ENCODE peak calls at places on chromosome 13, in nine cellular contexts. One of them, this sample, is unnamed.

GRCh38 chr13:61413572-61413971 is 2.1 kb downstream of the PCDH20 start:
- DNase-seq in HFF-Myc: no peak
- DNase-seq in A549: no peak
- DNase-seq in cardiac fibroblast: no peak
- DNase-seq in astrocyte of the cerebellum: no peak
- DNase-seq in AG04450: no peak
- DNase-seq in HFFc6: no peak
- DNase-seq in tibial artery: no peak
- DNase-seq in pancreas: no peak
- DNase-seq in this sample: no peak

GRCh38 chr13:88649855-88650254 is 978.7 kb downstream of the SLITRK5 start:
- DNase-seq in HFF-Myc: no peak
- DNase-seq in A549: no peak
- DNase-seq in cardiac fibroblast: no peak
- DNase-seq in astrocyte of the cerebellum: no peak
- DNase-seq in AG04450: no peak
- DNase-seq in HFFc6: no peak
- DNase-seq in tibial artery: no peak
- DNase-seq in pancreas: no peak
- DNase-seq in this sample: no peak

GRCh38 chr13:32381539-32381938 is 46.4 kb downstream of the N4BP2L1 start:
- DNase-seq in HFF-Myc: peak
- DNase-seq in A549: peak
- DNase-seq in cardiac fibroblast: peak
- DNase-seq in astrocyte of the cerebellum: peak
- DNase-seq in AG04450: no peak
- DNase-seq in HFFc6: peak
- DNase-seq in tibial artery: no peak
- DNase-seq in pancreas: no peak
- DNase-seq in this sample: peak

GRCh38 chr13:45949161-45949560 is 97.6 kb upstream of the SIAH3 start:
- DNase-seq in HFF-Myc: no peak
- DNase-seq in A549: no peak
- DNase-seq in cardiac fibroblast: no peak
- DNase-seq in astrocyte of the cerebellum: peak
- DNase-seq in AG04450: no peak
- DNase-seq in HFFc6: no peak
- DNase-seq in tibial artery: no peak
- DNase-seq in pancreas: no peak
- DNase-seq in this sample: no peak

GRCh38 chr13:21638319-21639282 is 32.3 kb upstream of the FGF9 start:
- DNase-seq in HFF-Myc: no peak
- DNase-seq in A549: peak
- DNase-seq in cardiac fibroblast: peak
- DNase-seq in astrocyte of the cerebellum: no peak
- DNase-seq in AG04450: no peak
- DNase-seq in HFFc6: peak
- DNase-seq in tibial artery: no peak
- DNase-seq in pancreas: no peak
- DNase-seq in this sample: peak

GRCh38 chr13:99371956-99372355 is 64.8 kb upstream of the GPR183 start:
- DNase-seq in HFF-Myc: no peak
- DNase-seq in A549: no peak
- DNase-seq in cardiac fibroblast: no peak
- DNase-seq in astrocyte of the cerebellum: no peak
- DNase-seq in AG04450: no peak
- DNase-seq in HFFc6: no peak
- DNase-seq in tibial artery: no peak
- DNase-seq in pancreas: no peak
- DNase-seq in this sample: no peak

GRCh38 chr13:20159646-20160345 is 1.1 kb downstream of the GJA3 start:
- DNase-seq in HFF-Myc: no peak
- DNase-seq in A549: no peak
- DNase-seq in cardiac fibroblast: peak
- DNase-seq in astrocyte of the cerebellum: no peak
- DNase-seq in AG04450: no peak
- DNase-seq in HFFc6: no peak
- DNase-seq in tibial artery: no peak
- DNase-seq in pancreas: no peak
- DNase-seq in this sample: no peak

GRCh38 chr13:97568850-97569249 is 134.9 kb downstream of the RAP2A start:
- DNase-seq in HFF-Myc: no peak
- DNase-seq in A549: no peak
- DNase-seq in cardiac fibroblast: no peak
- DNase-seq in astrocyte of the cerebellum: no peak
- DNase-seq in AG04450: no peak
- DNase-seq in HFFc6: no peak
- DNase-seq in tibial artery: no peak
- DNase-seq in pancreas: peak
- DNase-seq in this sample: no peak

GRCh38 chr13:30976041-30976440 is 43.6 kb downstream of the TEX26 start:
- DNase-seq in HFF-Myc: no peak
- DNase-seq in A549: no peak
- DNase-seq in cardiac fibroblast: no peak
- DNase-seq in astrocyte of the cerebellum: no peak
- DNase-seq in AG04450: no peak
- DNase-seq in HFFc6: no peak
- DNase-seq in tibial artery: no peak
- DNase-seq in pancreas: no peak
- DNase-seq in this sample: no peak

GRCh38 chr13:44726777-44727176 is 150.6 kb upstream of the TSC22D1 start:
- DNase-seq in HFF-Myc: no peak
- DNase-seq in A549: no peak
- DNase-seq in cardiac fibroblast: no peak
- DNase-seq in astrocyte of the cerebellum: no peak
- DNase-seq in AG04450: no peak
- DNase-seq in HFFc6: no peak
- DNase-seq in tibial artery: no peak
- DNase-seq in pancreas: no peak
- DNase-seq in this sample: no peak

GRCh38 chr13:80132741-80133601 is 208.0 kb downstream of the SPRY2 start:
- DNase-seq in HFF-Myc: no peak
- DNase-seq in A549: peak
- DNase-seq in cardiac fibroblast: peak
- DNase-seq in astrocyte of the cerebellum: no peak
- DNase-seq in AG04450: no peak
- DNase-seq in HFFc6: peak
- DNase-seq in tibial artery: peak
- DNase-seq in pancreas: peak
- DNase-seq in this sample: no peak

GRCh38 chr13:89763011-89763410 is 1584.5 kb upstream of the MIR17HG start:
- DNase-seq in HFF-Myc: no peak
- DNase-seq in A549: no peak
- DNase-seq in cardiac fibroblast: no peak
- DNase-seq in astrocyte of the cerebellum: no peak
- DNase-seq in AG04450: no peak
- DNase-seq in HFFc6: no peak
- DNase-seq in tibial artery: no peak
- DNase-seq in pancreas: no peak
- DNase-seq in this sample: no peak

GRCh38 chr13:51284339-51284738 is 55.2 kb upstream of the SERPINE3 start:
- DNase-seq in HFF-Myc: no peak
- DNase-seq in A549: no peak
- DNase-seq in cardiac fibroblast: no peak
- DNase-seq in astrocyte of the cerebellum: no peak
- DNase-seq in AG04450: no peak
- DNase-seq in HFFc6: no peak
- DNase-seq in tibial artery: no peak
- DNase-seq in pancreas: no peak
- DNase-seq in this sample: no peak

GRCh38 chr13:42708391-42708790 is 73.0 kb upstream of the FAM216B start:
- DNase-seq in HFF-Myc: no peak
- DNase-seq in A549: no peak
- DNase-seq in cardiac fibroblast: no peak
- DNase-seq in astrocyte of the cerebellum: no peak
- DNase-seq in AG04450: no peak
- DNase-seq in HFFc6: no peak
- DNase-seq in tibial artery: no peak
- DNase-seq in pancreas: no peak
- DNase-seq in this sample: no peak

GRCh38 chr13:32408296-32408998 is 19.5 kb downstream of the N4BP2L1 start:
- DNase-seq in HFF-Myc: no peak
- DNase-seq in A549: no peak
- DNase-seq in cardiac fibroblast: no peak
- DNase-seq in astrocyte of the cerebellum: no peak
- DNase-seq in AG04450: no peak
- DNase-seq in HFFc6: no peak
- DNase-seq in tibial artery: no peak
- DNase-seq in pancreas: no peak
- DNase-seq in this sample: no peak

GRCh38 chr13:67443901-67444300 is 213.8 kb upstream of the PCDH9 start:
- DNase-seq in HFF-Myc: no peak
- DNase-seq in A549: no peak
- DNase-seq in cardiac fibroblast: no peak
- DNase-seq in astrocyte of the cerebellum: no peak
- DNase-seq in AG04450: no peak
- DNase-seq in HFFc6: no peak
- DNase-seq in tibial artery: no peak
- DNase-seq in pancreas: no peak
- DNase-seq in this sample: no peak

GRCh38 chr13:79463604-79464003 is 17.4 kb upstream of the NDFIP2 start:
- DNase-seq in HFF-Myc: no peak
- DNase-seq in A549: no peak
- DNase-seq in cardiac fibroblast: no peak
- DNase-seq in astrocyte of the cerebellum: no peak
- DNase-seq in AG04450: no peak
- DNase-seq in HFFc6: no peak
- DNase-seq in tibial artery: no peak
- DNase-seq in pancreas: no peak
- DNase-seq in this sample: no peak

GRCh38 chr13:32098275-32098674 is 66.7 kb downstream of the FRY start:
- DNase-seq in HFF-Myc: no peak
- DNase-seq in A549: no peak
- DNase-seq in cardiac fibroblast: peak
- DNase-seq in astrocyte of the cerebellum: no peak
- DNase-seq in AG04450: no peak
- DNase-seq in HFFc6: no peak
- DNase-seq in tibial artery: no peak
- DNase-seq in pancreas: no peak
- DNase-seq in this sample: no peak

DNA sequence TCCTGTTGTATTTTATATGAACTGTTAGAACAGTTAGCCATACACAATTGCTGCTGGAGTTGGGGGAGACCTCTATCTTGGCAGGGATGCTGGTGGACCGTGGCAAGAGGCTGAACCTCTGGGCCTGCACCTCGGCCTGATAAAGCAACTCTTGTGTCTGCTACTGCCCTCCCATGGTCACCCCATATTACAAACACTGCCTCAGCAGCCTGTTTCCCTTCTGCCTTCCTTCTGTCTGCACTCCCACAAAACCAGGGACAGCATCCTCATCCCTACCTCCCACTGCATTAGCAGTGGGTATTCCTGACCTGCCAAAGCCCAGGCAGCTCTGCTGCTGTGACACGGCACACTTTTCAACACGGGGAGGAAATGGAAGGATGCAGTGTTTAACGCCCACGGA is 456.4 kb downstream of the FGF14 start:
- DNase-seq in HFF-Myc: no peak
- DNase-seq in A549: peak
- DNase-seq in cardiac fibroblast: no peak
- DNase-seq in astrocyte of the cerebellum: no peak
- DNase-seq in AG04450: no peak
- DNase-seq in HFFc6: no peak
- DNase-seq in tibial artery: no peak
- DNase-seq in pancreas: no peak
- DNase-seq in this sample: no peak
- TF ChIP-seq CTCF in HFF-Myc: no peak
- TF ChIP-seq CTCF in A549: no peak
- TF ChIP-seq CTCF in cardiac fibroblast: no peak
- TF ChIP-seq CTCF in astrocyte of the cerebellum: peak
- TF ChIP-seq CTCF in AG04450: no peak
- TF ChIP-seq CTCF in HFFc6: no peak
- TF ChIP-seq CTCF in tibial artery: no peak
- TF ChIP-seq CTCF in pancreas: no peak
- TF ChIP-seq CTCF in this sample: no peak

GRCh38 chr13:70842062-70842644 is 733.9 kb upstream of the KLHL1 start:
- DNase-seq in HFF-Myc: no peak
- DNase-seq in A549: no peak
- DNase-seq in cardiac fibroblast: no peak
- DNase-seq in astrocyte of the cerebellum: no peak
- DNase-seq in AG04450: no peak
- DNase-seq in HFFc6: no peak
- DNase-seq in tibial artery: no peak
- DNase-seq in pancreas: no peak
- DNase-seq in this sample: no peak
- TF ChIP-seq CTCF in HFF-Myc: no peak
- TF ChIP-seq CTCF in A549: no peak
- TF ChIP-seq CTCF in cardiac fibroblast: no peak
- TF ChIP-seq CTCF in astrocyte of the cerebellum: no peak
- TF ChIP-seq CTCF in AG04450: no peak
- TF ChIP-seq CTCF in HFFc6: no peak
- TF ChIP-seq CTCF in tibial artery: no peak
- TF ChIP-seq CTCF in pancreas: no peak
- TF ChIP-seq CTCF in this sample: no peak

GRCh38 chr13:62510906-62511655 is 1095.4 kb upstream of the PCDH20 start:
- DNase-seq in HFF-Myc: no peak
- DNase-seq in A549: no peak
- DNase-seq in cardiac fibroblast: no peak
- DNase-seq in astrocyte of the cerebellum: no peak
- DNase-seq in AG04450: no peak
- DNase-seq in HFFc6: no peak
- DNase-seq in tibial artery: no peak
- DNase-seq in pancreas: no peak
- DNase-seq in this sample: no peak

GRCh38 chr13:62512194-62513141 is 1096.8 kb upstream of the PCDH20 start:
- DNase-seq in HFF-Myc: no peak
- DNase-seq in A549: peak
- DNase-seq in cardiac fibroblast: peak
- DNase-seq in astrocyte of the cerebellum: peak
- DNase-seq in AG04450: peak
- DNase-seq in HFFc6: no peak
- DNase-seq in tibial artery: no peak
- DNase-seq in pancreas: peak
- DNase-seq in this sample: peak
- TF ChIP-seq CTCF in HFF-Myc: peak
- TF ChIP-seq CTCF in A549: peak
- TF ChIP-seq CTCF in cardiac fibroblast: peak
- TF ChIP-seq CTCF in astrocyte of the cerebellum: peak
- TF ChIP-seq CTCF in AG04450: peak
- TF ChIP-seq CTCF in HFFc6: peak
- TF ChIP-seq CTCF in tibial artery: no peak
- TF ChIP-seq CTCF in pancreas: peak
- TF ChIP-seq CTCF in this sample: peak

GRCh38 chr13:106083620-106084350 is 451.7 kb downstream of the EFNB2 start:
- DNase-seq in HFF-Myc: no peak
- DNase-seq in A549: peak
- DNase-seq in cardiac fibroblast: peak
- DNase-seq in astrocyte of the cerebellum: no peak
- DNase-seq in AG04450: no peak
- DNase-seq in HFFc6: peak
- DNase-seq in tibial artery: no peak
- DNase-seq in pancreas: no peak
- DNase-seq in this sample: peak
- TF ChIP-seq CTCF in HFF-Myc: peak
- TF ChIP-seq CTCF in A549: peak
- TF ChIP-seq CTCF in cardiac fibroblast: peak
- TF ChIP-seq CTCF in astrocyte of the cerebellum: peak
- TF ChIP-seq CTCF in AG04450: peak
- TF ChIP-seq CTCF in HFFc6: peak
- TF ChIP-seq CTCF in tibial artery: peak
- TF ChIP-seq CTCF in pancreas: no peak
- TF ChIP-seq CTCF in this sample: peak